ENCODE peak calls at places on chromosomes 16 and 17, in ten cellular contexts. V, A, O, M, L, E, Z, N, U and I are unnamed samples.
A peak's percentile ranks its signal among the peaks of the same experiment; 100 is the strongest.

GRCh38 chr17:4478318-4478830 is 20.3 kb upstream of the SPNS2 start:
- DNase-seq in V (no peak), A (no peak), O (no peak), M (no peak), L (no peak), E (no peak), Z (no peak), N (no peak), U (no peak), I (no peak)

GRCh38 chr17:6796887-6797490 is 21.0 kb downstream of the FBXO39 start:
- DNase-seq in V (no peak), A (no peak), O (no peak), M (peak; percentile 87), L (no peak), E (no peak), Z (no peak), N (no peak), U (no peak), I (no peak)

GRCh38 chr17:82780981-82781893 is 29.4 kb downstream of the TBCD start:
- DNase-seq in V (no peak), A (no peak), O (no peak), M (no peak), L (no peak), E (no peak), Z (no peak), N (peak; percentile 54), U (no peak), I (no peak)

GRCh38 chr16:11140867-11141266 is 115.1 kb downstream of the SOCS1 start:
- DNase-seq in V (peak; percentile 67), A (no peak), O (no peak), M (no peak), L (peak; percentile 21), E (no peak), Z (no peak), N (no peak), U (no peak), I (no peak)

GRCh38 chr16:19162085-19162484 is 6.0 kb upstream of the SYT17 start:
- DNase-seq in V (no peak), A (no peak), O (no peak), M (no peak), L (no peak), E (no peak), Z (peak; percentile 18), N (no peak), U (no peak), I (no peak)

GRCh38 chr17:6639651-6640535 is 618 bp downstream of the KIAA0753 start:
- DNase-seq in V (no peak), A (peak; percentile 47), O (no peak), M (peak; percentile 39), L (peak; percentile 52), E (no peak), Z (peak; percentile 57), N (peak; percentile 56), U (peak; percentile 23), I (no peak)

GRCh38 chr17:77365584-77366186 is 224.9 kb downstream of the SEC14L1 start:
- DNase-seq in V (peak; percentile 75), A (peak; percentile 80), O (peak; percentile 62), M (peak; percentile 82), L (no peak), E (no peak), Z (peak; percentile 80), N (no peak), U (peak; percentile 72), I (peak; percentile 63)

GRCh38 chr16:78437352-78437968 is 338.0 kb downstream of the WWOX start:
- DNase-seq in V (no peak), A (no peak), O (no peak), M (peak; percentile 36), L (no peak), E (peak; percentile 46), Z (peak; percentile 32), N (peak; percentile 60), U (peak; percentile 72), I (no peak)

GRCh38 chr17:64209983-64210382 is 53.1 kb downstream of the TEX2 start:
- DNase-seq in V (no peak), A (no peak), O (no peak), M (no peak), L (peak; percentile 19), E (no peak), Z (no peak), N (no peak), U (no peak), I (no peak)

DNA sequence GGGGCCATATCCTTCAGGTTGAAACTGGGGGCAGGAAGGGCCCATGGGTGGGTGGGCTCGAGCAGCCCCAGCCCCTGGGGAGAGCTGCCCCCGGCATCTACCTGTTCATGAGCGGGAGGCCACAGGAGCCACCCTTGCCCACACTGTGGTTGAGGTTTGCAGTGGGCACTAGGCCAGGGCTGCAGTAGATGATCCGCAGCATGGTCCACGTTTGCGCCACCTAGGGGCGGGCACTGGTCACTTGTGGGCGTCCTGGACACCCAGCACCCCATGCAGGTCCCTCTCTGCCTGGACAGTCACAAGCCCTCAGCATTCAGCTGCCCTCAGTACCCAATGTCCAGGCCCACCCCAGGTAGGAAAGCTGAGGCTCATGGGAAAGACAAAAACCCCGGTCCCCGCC is 1.8 kb upstream of the JMJD8 start:
- DNase-seq in V (no peak), A (peak; percentile 55), O (no peak), M (peak; percentile 40), L (peak; percentile 63), E (no peak), Z (peak; percentile 42), N (peak; percentile 67), U (peak; percentile 83), I (no peak)
- TF ChIP-seq CTCF in V (peak; percentile 41), A (no peak), O (peak; percentile 61), M (peak; percentile 57), L (peak; percentile 60), E (peak; percentile 38), Z (peak; percentile 54), N (peak; percentile 59), U (peak; percentile 53), I (peak; percentile 49)

DNA sequence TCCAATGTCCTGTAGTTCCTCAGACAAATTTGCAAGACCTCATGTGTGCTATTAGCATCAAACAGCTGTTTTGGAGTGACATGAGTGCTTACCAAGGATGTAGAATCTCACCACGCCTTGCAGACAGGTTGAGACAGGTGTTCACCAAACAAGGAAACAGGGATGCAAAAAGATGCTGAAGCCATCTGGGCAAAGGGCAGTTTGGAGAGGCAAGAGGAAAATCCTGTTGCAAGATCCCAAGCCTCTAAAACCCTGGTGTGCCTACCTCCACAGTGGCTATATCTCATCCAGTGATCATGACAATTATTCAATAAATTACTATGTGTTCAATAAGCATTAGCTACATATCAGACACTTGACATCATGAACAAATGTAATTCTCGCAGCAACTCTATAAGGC is 373.8 kb downstream of the SOX9 start:
- DNase-seq in V (no peak), A (no peak), O (no peak), M (no peak), L (no peak), E (no peak), Z (no peak), N (no peak), U (no peak), I (no peak)
- TF ChIP-seq CTCF in V (no peak), A (no peak), O (no peak), M (no peak), L (no peak), E (no peak), Z (no peak), N (no peak), U (no peak), I (no peak)

GRCh38 chr16:15640966-15641365 is 2.0 kb downstream of the MARF1 start:
- DNase-seq in V (no peak), A (no peak), O (no peak), M (no peak), L (no peak), E (no peak), Z (no peak), N (no peak), U (no peak), I (no peak)

GRCh38 chr16:15642557-15643452 is at the start of gene MARF1:
- DNase-seq in V (peak; percentile 99), A (peak; percentile 99), O (peak; percentile 67), M (peak; percentile 88), L (peak; percentile 98), E (peak; percentile 91), Z (peak; percentile 96), N (peak; percentile 100), U (peak; percentile 100), I (no peak)

GRCh38 chr16:15644306-15644961 is 1.5 kb upstream of the MARF1 start:
- DNase-seq in V (no peak), A (no peak), O (no peak), M (peak; percentile 68), L (no peak), E (no peak), Z (no peak), N (no peak), U (no peak), I (no peak)

GRCh38 chr16:15641753-15642556 is 999 bp downstream of the MARF1 start:
- DNase-seq in V (no peak), A (no peak), O (no peak), M (no peak), L (no peak), E (no peak), Z (no peak), N (no peak), U (no peak), I (no peak)

DNA sequence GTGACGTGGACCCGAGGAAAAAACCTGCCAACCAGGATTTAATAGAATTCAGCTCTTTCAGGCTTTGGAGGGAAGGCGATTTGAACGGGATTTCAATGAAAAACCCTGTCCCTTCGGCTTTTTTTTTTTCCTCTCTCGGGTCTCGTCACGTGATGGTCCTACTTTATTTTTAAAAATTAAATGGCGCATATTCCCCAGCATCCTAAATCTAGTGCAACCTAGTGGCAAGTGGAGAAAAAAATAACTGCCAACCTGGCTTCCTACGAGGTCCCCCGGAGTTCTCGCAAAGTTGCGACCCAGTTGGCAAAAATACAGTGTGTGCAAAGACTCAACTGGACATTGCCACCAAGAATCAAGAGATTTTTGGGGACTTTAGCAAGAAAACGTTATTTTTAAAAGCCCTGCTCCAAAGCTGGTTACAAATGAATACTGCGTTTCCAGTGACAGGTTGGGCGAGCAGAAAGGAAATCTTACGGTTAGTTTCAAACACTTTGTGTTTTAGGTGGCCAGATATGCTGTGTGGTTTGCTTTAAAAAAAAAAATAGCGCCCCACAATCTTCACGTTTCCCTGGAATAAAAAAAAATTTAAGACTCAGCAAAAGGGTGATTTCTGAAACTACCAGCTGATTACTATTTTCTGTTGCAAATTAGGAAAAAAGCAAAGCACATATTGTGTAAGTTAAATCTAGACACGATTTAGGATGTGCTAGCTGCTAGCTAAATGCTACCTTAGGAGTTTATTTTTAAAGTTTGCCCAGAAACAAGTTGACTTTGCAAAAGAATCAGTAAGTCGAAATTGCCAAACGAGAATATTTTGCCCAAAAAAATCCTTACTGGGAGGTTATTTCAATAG is 725 bp upstream of the MARF1 start:
- DNase-seq in V (no peak), A (no peak), O (no peak), M (peak; percentile 53), L (no peak), E (no peak), Z (peak; percentile 74), N (no peak), U (peak; percentile 49), I (no peak)
- TF ChIP-seq CTCF in V (peak; percentile 71), A (peak; percentile 54), O (peak; percentile 53), M (peak; percentile 50), L (peak; percentile 50), E (peak; percentile 19), Z (peak; percentile 57), N (no peak), U (peak; percentile 37), I (peak; percentile 34)

DNA sequence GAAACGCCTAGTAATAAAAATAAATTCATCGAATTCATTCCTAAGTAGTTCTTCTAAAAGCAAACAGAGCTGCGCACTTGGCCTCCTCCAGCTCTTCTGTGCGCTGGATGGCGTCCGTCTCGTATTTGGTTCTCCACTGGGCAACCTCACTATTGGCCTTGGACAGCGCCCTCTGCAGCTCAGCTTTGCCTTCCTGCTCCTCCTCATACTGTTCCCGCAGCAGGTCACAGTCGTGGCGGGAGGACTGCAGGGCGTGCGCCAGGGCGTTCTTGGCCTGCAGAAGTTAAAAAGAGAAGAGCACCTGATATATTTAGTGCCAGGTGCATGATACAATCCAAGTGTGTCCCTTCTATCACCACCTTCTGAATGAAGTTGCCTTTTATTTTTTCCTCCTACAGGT is 21.8 kb downstream of the MYH3 start:
- DNase-seq in V (no peak), A (no peak), O (no peak), M (no peak), L (peak; percentile 72), E (no peak), Z (no peak), N (no peak), U (no peak), I (no peak)
- TF ChIP-seq CTCF in V (no peak), A (no peak), O (no peak), M (no peak), L (peak; percentile 68), E (no peak), Z (peak; percentile 13), N (no peak), U (no peak), I (no peak)